ENCODE peak calls at places on chromosomes 7 and 10, in seven cellular contexts. L, T, M, R, G, K and H are unnamed samples.

GRCh38 chr10:96235326-96236089 is 35.9 kb downstream of the BLNK start:
- DNase-seq in K (no peak), L (no peak), R (no peak), T (no peak), M (no peak), G (no peak), H (no peak)

GRCh38 chr10:8130973-8131911 is 76.8 kb downstream of the GATA3 start:
- DNase-seq in L (no peak), M (no peak), G (no peak), T (no peak), R (no peak), K (peak), H (peak)

GRCh38 chr10:131928248-131929095 is 27.7 kb downstream of the PPP2R2D start:
- DNase-seq in G (no peak), M (no peak), K (peak), T (peak), L (no peak), R (no peak), H (no peak)

GRCh38 chr10:123865350-123865749 is 26.3 kb downstream of the CPXM2 start:
- DNase-seq in G (no peak), T (no peak), L (no peak), K (no peak), R (no peak), M (no peak), H (no peak)

GRCh38 chr7:1952169-1952760 is 280.5 kb downstream of the MAD1L1 start:
- DNase-seq in T (no peak), L (no peak), M (no peak), K (no peak), G (no peak), R (peak), H (no peak)

GRCh38 chr10:118002581-118002980 is 44.2 kb downstream of the RAB11FIP2 start:
- DNase-seq in M (no peak), R (no peak), K (peak), T (no peak), L (no peak), G (no peak), H (peak)

GRCh38 chr7:101593556-101593955 is 35.5 kb downstream of the MYL10 start:
- DNase-seq in M (no peak), G (no peak), T (no peak), R (no peak), K (no peak), L (no peak), H (no peak)

GRCh38 chr7:141737836-141738591 is at the start of gene SSBP1:
- DNase-seq in G (peak), K (peak), L (peak), R (peak), T (peak), M (peak), H (peak)

GRCh38 chr10:48700493-48700892 is 15.8 kb downstream of the WDFY4 start:
- DNase-seq in G (peak), R (no peak), L (no peak), M (no peak), K (no peak), T (no peak), H (no peak)

GRCh38 chr7:80841566-80842478 is 77.0 kb downstream of the SEMA3C start:
- DNase-seq in T (no peak), G (no peak), M (no peak), K (no peak), R (no peak), L (no peak), H (peak)

GRCh38 chr7:27095050-27095896 is 527 bp downstream of the HOXA1 start:
- DNase-seq in T (no peak), M (no peak), L (no peak), G (no peak), R (no peak), K (peak), H (no peak)